ENCODE peak calls at places on chromosomes 2 and 18, in four cellular contexts. M is CD8-positive, alpha-beta T cell; V is PC-3; J is psoas muscle. N is an unnamed sample. For H3K4me1, the result is how much of the 10 kb centered on the place peaks cover.

GRCh38 chr18:34595673-34596072 is 114.4 kb upstream of the DTNA start:
- DNase-seq in J (no peak), M (no peak), V (peak), N (no peak)

GRCh38 chr18:54740146-54740844 is 88.0 kb upstream of the RAB27B start:
- DNase-seq in V (peak), M (no peak), J (no peak), N (no peak)

GRCh38 chr18:79136742-79137141 is 67.5 kb downstream of the ATP9B start:
- DNase-seq in J (no peak), V (no peak), M (no peak), N (no peak)

GRCh38 chr2:160478660-160479059 is 14.9 kb downstream of the RBMS1 start:
- DNase-seq in J (no peak), V (no peak), M (no peak), N (no peak)

GRCh38 chr2:128369126-128369555 is 50.5 kb upstream of the HS6ST1 start:
- DNase-seq in V (no peak), J (peak), M (no peak), N (no peak)

GRCh38 chr18:48222118-48222517 is 187.1 kb downstream of the ZBTB7C start:
- DNase-seq in J (peak), M (no peak), V (peak), N (no peak)

GRCh38 chr2:48749820-48750739 is 5.4 kb downstream of the LHCGR start:
- DNase-seq in M (no peak), J (no peak), V (no peak), N (no peak)

GRCh38 chr18:26547302-26548143 is 830 bp downstream of the KCTD1 start:
- DNase-seq in M (peak), J (peak), V (no peak), N (peak)

GRCh38 chr2:186913870-186914269 is 64.9 kb upstream of the ZSWIM2 start:
- DNase-seq in M (no peak), V (no peak), J (no peak), N (no peak)

GRCh38 chr2:73386894-73387636 is 1.4 kb downstream of the ALMS1 start:
- DNase-seq in M (no peak), V (no peak), J (no peak), N (no peak)

GRCh38 chr2:12819098-12819465 is 102.3 kb downstream of the TRIB2 start:
- DNase-seq in M (no peak), V (peak), J (peak), N (peak)

GRCh38 chr2:875687-876615 is 74.7 kb upstream of the SNTG2 start:
- DNase-seq in J (no peak), V (no peak), M (no peak), N (no peak)

GRCh38 chr2:23533014-23533730 is 148.2 kb downstream of the KLHL29 start:
- DNase-seq in V (no peak), J (no peak), M (no peak), N (no peak)

GRCh38 chr2:224833986-224834385 is 117.8 kb upstream of the CCDC195 start:
- DNase-seq in V (no peak), M (no peak), J (no peak), N (no peak)

GRCh38 chr2:231482806-231483391 is 18.6 kb upstream of the NCL start:
- DNase-seq in J (peak), V (peak), M (peak), N (peak)

GRCh38 chr18:51017140-51017874 is 12.7 kb upstream of the SMAD4 start:
- DNase-seq in M (no peak), J (no peak), V (no peak), N (no peak)

GRCh38 chr18:79442508-79443221 is 46.9 kb downstream of the NFATC1 start:
- DNase-seq in V (no peak), J (no peak), M (no peak), N (no peak)

DNA sequence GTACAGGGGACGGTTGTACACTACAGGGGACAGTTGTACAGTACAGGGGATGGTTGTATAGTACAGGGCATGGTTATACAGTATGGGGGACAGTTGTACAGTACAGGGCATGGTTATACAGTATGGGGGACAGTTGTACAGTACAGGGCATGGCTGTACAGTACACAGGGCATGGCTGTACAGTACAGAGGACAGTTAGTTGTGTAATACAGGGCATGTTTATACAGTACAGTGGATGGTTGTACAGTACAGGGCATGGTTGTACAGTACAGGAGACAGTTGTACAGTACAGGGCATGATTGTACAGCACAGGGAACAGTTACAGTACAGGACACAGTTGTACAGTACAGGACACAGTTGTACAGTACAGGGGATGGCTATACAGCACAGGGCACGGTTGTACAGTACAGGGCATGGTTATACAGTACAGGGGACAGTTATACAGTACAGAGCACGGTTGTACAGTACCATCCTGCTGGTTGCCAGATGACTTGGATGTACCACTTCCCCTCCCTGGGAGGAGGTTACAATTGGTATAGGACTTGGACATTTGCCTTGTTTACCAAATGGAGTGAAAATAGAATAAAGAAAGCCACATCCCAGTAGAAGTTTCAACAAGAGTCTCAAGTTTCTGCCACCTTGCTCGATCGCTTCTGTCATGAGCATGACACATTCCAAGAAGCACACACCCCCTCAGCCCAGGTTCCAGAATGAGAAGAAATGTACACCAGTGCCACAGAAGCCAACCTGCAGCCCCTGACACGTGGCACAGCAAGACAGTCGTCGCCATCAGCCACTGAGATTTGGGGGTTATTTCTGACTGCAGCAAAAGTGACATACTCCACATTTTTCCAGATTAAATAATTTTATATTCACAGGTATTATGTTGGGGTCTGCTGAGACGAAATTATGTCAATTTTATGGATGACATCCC is 16.0 kb downstream of the CYRIA start:
- DNase-seq in V (no peak), M (no peak), J (no peak), N (no peak)
- H3K27ac ChIP-seq in V (no peak), M (no peak), J (peak), N (no peak)

DNA sequence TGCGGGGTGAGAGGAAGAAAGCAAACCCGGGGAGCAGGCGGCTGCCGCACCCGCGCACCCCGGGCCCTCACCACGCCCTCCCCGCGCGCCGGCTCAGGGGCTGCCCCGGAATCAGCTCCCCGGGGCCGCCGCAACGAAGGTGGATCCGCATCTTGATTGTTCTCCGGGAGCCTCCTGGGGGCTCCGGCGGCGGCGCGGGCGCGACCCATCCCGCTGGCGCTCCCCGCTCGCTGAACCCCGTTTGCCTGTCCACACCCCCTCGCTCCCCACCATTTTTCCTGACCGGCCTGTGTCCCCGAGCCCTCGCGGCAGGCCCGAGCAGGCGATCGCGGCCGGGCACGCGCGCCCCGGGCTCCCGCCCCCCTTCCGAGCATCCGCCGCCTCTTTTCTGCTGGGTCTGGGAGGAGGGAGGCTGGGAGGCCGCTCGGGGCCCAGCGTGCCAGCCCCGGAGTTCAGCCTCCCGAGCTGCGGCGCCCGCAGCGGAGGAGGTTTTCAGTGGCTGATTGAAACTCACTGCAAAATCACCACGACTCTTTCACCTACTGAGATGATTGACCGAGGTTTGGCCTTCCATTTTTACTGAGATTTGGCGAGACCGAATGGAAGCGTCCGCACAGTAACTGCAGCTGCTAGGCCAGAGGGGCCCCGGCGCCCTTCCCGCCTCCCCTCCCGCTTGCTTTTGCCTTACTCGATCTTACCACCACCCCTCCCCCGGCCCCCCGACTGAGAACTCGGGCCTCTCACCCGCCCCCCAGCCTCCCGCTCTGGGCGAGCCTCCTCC is 4.7 kb downstream of the SOX11 start:
- DNase-seq in M (no peak), J (peak), V (no peak), N (no peak)
- H3K4me3 ChIP-seq in M (no peak), J (peak), V (no peak), N (peak)

GRCh38 chr2:202121532-202122166 is 48.6 kb downstream of the KIAA2012 start:
- DNase-seq in V (no peak), M (no peak), J (no peak), N (no peak)

GRCh38 chr2:202127793-202128215 is 54.7 kb downstream of the KIAA2012 start:
- DNase-seq in J (no peak), M (no peak), V (no peak), N (no peak)

GRCh38 chr2:202122167-202122540 is 49.1 kb downstream of the KIAA2012 start:
- DNase-seq in M (no peak), V (no peak), J (no peak), N (no peak)

GRCh38 chr2:202120827-202121226 is 47.8 kb downstream of the KIAA2012 start:
- DNase-seq in J (no peak), M (no peak), V (no peak), N (no peak)

DNA sequence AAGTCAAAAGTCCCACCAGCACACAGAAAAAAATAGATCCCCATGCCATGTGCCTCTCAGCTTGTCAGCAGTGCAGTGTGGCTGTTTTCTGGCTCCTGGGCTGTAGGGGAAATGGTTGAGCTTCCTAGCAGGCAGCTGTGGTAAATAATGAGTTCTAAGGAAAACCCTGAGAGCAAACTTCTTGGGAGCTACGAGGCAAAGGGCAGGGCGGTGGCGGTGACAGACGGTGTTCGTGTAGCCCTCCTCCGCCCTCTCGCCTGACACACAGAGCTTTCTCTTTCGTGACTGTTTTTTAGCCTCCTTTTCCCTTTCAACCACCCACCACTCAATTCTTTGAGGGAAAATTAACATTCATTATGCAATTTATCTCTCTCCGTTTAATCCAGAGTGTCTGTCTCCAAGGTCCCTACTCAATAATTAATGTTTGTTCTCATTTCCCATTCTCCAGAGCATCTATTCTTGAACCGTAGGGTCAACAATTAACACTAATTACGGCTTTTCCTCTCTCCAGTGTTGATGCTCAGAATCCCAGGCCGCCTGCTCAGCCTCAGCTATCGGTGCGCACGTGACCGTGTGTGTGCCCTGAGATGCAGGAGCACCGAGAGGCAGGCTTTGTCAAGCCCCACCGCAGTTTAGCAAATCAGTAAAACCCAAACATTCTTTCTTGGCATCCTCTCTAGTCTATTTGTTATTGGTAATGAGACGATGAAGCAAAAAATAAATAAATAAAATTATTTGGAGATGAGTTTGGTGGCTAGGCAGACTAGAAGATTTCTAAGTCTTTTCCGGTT is 50.1 kb downstream of the KIAA2012 start:
- DNase-seq in M (no peak), J (no peak), V (no peak), N (no peak)
- H3K4me1 ChIP-seq in M (under half), J (under half), V (under half), N (under half)

GRCh38 chr2:218427741-218428140 is 8.8 kb downstream of the VIL1 start:
- DNase-seq in J (peak), V (no peak), M (no peak), N (no peak)
- H3K27ac ChIP-seq in J (no peak), V (no peak), M (no peak), N (no peak)

DNA sequence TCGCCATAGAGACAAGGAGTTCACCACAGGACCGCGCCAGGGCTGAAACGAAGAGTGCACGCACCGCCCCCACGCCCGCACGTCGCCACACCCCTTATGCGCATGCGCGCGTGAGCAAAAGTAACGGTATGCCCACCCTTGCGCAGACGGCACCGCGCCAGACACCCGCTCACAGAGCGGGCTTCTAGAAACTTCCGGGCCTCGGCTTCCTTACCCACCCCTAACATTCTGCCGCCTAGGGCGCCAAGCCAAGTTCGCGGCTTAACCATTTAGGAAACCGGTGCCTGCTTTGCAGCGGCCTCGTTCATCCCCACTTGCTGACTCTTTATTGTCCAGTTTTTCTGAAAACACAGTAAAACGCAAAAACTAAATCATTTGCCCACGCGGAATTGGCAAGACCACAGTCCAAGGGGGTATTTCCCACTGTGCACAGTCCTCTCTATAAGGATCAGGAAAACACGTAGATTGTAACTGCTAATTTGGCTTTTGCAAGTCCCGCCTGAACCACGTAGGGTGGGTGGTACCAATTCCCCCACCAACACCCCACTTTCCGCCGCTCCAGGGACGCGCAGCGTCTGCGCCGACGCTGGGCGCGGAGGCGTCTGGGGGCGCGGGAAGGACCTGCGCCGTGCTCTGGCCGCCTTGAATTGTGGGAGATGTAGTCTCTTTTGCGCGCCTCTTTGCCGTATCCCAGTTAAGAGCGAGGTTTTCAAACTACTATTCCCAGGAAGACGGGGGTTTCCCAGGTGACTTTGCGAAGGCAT is at the start of the genes FBXO15 and TIMM21:
- DNase-seq in J (peak), M (peak), V (peak), N (peak)
- H3K4me3 ChIP-seq in J (peak), M (peak), V (peak), N (peak)

DNA sequence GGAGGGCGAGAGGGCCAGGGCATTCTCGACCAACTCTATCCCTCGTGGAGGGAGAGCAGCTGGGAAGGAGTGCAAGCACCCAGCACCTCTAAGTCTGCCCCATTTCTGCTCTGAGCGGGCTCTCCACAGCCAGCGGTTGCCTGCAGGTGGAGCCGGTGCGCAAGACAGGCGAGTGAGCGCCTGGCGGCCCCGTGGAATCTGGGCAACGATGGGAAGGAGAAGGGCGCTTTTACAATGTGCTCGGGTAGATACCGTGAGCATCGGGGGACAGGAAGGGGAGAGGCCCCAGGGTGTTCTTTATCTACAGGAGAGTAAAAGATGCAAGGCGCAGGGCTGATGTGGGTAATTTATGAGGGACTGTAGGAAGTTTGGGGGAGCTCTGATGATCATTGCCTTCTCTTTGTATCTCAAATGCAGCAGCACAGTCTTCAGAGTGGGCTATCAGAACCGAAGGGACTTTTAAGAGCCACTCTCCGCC is 867 bp upstream of the TTL start:
- DNase-seq in J (peak), V (peak), M (peak), N (peak)
- H3K4me1 ChIP-seq in J (under half), V (under half), M (under half), N (under half)

N was measured in right atrium auricular region.